ENCODE peak calls at places on chromosomes 5 and 9, in six cellular contexts. Z is heart left ventricle, P is left ventricle myocardium inferior, O is fibroblast of lung, U is PC-9, T is H1. D is an unnamed sample.

GRCh38 chr9:119905706-119906105 is 536.5 kb upstream of the BRINP1 start:
- DNase-seq in Z (no peak), P (no peak), O (no peak), U (no peak), T (no peak), D (no peak)

GRCh38 chr9:83965350-83966208 is 14.4 kb downstream of the HNRNPK start:
- DNase-seq in Z (no peak), P (no peak), O (peak; percentile 59), U (no peak), T (no peak), D (no peak)

GRCh38 chr5:181189962-181190710 is 14.9 kb downstream of the TRIM7 start:
- DNase-seq in Z (no peak), P (no peak), O (no peak), U (no peak), T (no peak), D (peak; percentile 81)

GRCh38 chr5:127290019-127290945 is at the start of gene MEGF10:
- DNase-seq in Z (no peak), P (no peak), O (peak; percentile 48), U (no peak), T (no peak), D (peak; percentile 79)

GRCh38 chr5:179816401-179817070 is 4.2 kb upstream of the SQSTM1 start:
- DNase-seq in Z (no peak), P (no peak), O (no peak), U (no peak), T (no peak), D (no peak)

GRCh38 chr5:92421937-92422336 is 1038.8 kb upstream of the ARRDC3 start:
- DNase-seq in Z (no peak), P (no peak), O (peak; percentile 26), U (no peak), T (no peak), D (no peak)

GRCh38 chr9:98790601-98791146 is 5.7 kb downstream of the ANKS6 start:
- DNase-seq in Z (no peak), P (no peak), O (no peak), U (no peak), T (no peak), D (no peak)

GRCh38 chr9:134504106-134504385 is 137.6 kb upstream of the COL5A1 start:
- DNase-seq in Z (no peak), P (no peak), O (no peak), U (no peak), T (no peak), D (no peak)

GRCh38 chr5:31680528-31680927 is 41.6 kb downstream of the PDZD2 start:
- DNase-seq in Z (peak; percentile 72), P (peak; percentile 78), O (no peak), U (no peak), T (no peak), D (no peak)
- TF ChIP-seq CTCF in Z (no peak), P (peak; percentile 39), O (no peak), U (no peak), T (no peak), D (no peak)

GRCh38 chr9:14908221-14909206 is 1.7 kb downstream of the FREM1 start:
- DNase-seq in Z (no peak), P (no peak), O (no peak), U (no peak), T (no peak), D (no peak)

GRCh38 chr9:14909631-14910177 is 524 bp downstream of the FREM1 start:
- DNase-seq in Z (no peak), P (no peak), O (no peak), U (no peak), T (no peak), D (no peak)

GRCh38 chr9:14911046-14911445 is 818 bp upstream of the FREM1 start:
- DNase-seq in Z (no peak), P (no peak), O (no peak), U (no peak), T (no peak), D (no peak)

GRCh38 chr9:14912849-14913248 is 2.6 kb upstream of the FREM1 start:
- DNase-seq in Z (no peak), P (no peak), O (no peak), U (no peak), T (no peak), D (no peak)

GRCh38 chr9:14910178-14910805 is at the start of gene FREM1:
- DNase-seq in Z (peak; percentile 12), P (peak; percentile 48), O (peak; percentile 15), U (no peak), T (no peak), D (peak; percentile 75)
- H3K4me1 ChIP-seq in Z (no peaks in the 10 kb centered on the region), P (peaks cover 28% of the 10 kb centered on the region), O (no peaks in the 10 kb centered on the region), U (peaks cover 5% of the 10 kb centered on the region), T (peaks cover 20% of the 10 kb centered on the region), D (no peaks in the 10 kb centered on the region)

GRCh38 chr5:152861231-152861630 is 456.2 kb upstream of the NMUR2 start:
- DNase-seq in Z (no peak), P (no peak), O (no peak), U (no peak), T (no peak), D (no peak)
- TF ChIP-seq CTCF in Z (no peak), P (no peak), O (no peak), U (no peak), T (no peak), D (no peak)

DNA sequence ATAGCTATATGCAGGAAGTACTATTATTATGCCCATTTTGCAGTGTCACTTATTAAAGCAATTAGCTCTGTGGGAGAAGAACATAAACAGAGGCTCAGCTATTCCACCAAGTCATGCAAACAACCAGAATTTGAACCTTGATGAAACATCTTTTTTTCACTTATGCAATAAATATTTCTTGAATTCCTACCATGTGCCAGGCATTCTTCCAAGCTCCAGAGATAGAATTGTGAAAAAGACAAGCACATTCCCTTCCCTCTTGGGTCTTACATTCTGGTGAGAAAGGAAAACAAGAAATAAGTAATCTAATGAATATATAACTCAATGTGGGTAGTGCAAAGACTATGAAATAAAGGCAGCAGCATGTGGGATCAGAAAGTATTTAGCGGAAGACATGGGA is 32.1 kb upstream of the ADRB2 start:
- DNase-seq in Z (no peak), P (no peak), O (peak; percentile 30), U (no peak), T (no peak), D (no peak)
- H3K4me1 ChIP-seq in Z (peaks cover 8% of the 10 kb centered on the region), P (peaks cover 4% of the 10 kb centered on the region), O (no peaks in the 10 kb centered on the region), U (no peaks in the 10 kb centered on the region), T (no peaks in the 10 kb centered on the region), D (peaks cover 6% of the 10 kb centered on the region)

DNA sequence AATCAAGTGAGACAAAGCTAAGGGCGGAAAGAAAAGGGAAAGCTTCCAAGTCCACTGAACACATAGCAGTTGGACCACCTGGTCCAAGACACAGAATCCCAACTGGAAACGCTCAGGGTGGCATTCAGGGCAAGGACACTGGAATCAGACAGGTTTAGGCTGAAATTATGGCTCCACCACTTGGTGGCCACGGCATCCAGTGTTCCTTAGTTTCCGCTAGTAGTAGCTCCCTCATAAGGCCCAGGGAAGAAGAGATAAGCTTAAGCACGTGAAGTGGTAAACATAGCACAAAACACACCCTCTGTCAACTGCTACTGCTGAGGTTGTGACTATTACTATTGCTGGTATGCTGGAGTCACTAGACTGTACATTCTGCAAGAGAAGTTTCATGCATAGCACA is 209.4 kb downstream of the GLIS3 start:
- DNase-seq in Z (no peak), P (no peak), O (no peak), U (no peak), T (no peak), D (no peak)
- TF ChIP-seq CTCF in Z (no peak), P (no peak), O (no peak), U (no peak), T (peak; percentile 5), D (no peak)

DNA sequence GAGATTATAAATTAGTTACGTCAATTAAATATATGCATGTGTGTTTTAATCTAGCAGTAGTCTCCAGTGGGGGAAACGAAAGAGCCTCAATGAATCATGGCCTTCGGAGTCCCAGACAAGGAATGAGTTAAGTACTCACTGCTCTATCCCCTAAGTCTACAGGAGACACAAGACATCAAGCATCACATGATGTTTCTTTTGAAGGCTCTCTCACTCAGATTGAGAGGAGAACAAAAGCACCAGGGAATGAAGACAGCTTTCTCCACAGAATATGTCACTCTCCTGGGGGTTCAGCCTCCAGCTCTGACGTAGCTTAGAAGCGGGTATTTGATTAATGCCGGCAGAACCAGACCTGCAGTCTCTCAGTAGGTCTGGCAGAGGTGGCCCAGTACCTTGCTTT is 381.4 kb downstream of the ACTL7B start:
- DNase-seq in Z (no peak), P (no peak), O (no peak), U (no peak), T (no peak), D (no peak)
- H3K4me1 ChIP-seq in Z (peaks cover 24% of the 10 kb centered on the region), P (peaks cover 17% of the 10 kb centered on the region), O (peaks cover 41% of the 10 kb centered on the region), U (peaks cover 63% of the 10 kb centered on the region), T (no peaks in the 10 kb centered on the region), D (peaks cover 3% of the 10 kb centered on the region)

DNA sequence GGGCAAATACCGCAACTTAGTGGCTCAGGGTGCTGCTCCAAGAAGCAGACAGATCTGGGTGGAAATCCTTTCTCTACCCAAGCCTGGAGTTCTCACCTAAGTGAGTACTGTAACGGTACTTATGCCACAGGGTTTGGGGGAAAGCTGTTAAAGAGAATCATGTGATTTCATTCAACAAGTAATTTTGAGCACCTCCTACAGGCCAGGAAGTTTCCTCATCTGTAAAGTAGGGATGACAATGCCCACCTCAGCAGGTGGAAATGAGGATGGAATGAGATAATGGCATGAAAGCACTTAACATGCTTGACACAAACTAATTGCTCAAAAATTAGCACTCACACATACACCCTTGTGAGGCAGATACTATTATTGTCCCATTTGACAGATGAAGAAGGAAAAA is 114.1 kb downstream of the JAKMIP2 start:
- DNase-seq in Z (no peak), P (no peak), O (no peak), U (no peak), T (no peak), D (no peak)
- TF ChIP-seq CTCF in Z (no peak), P (no peak), O (no peak), U (no peak), T (no peak), D (no peak)

D was measured in upper lobe of left lung.